ENCODE peak calls at places on chromosomes 4 and X, in nine cellular contexts. E is tibial artery, P is astrocyte of the spinal cord, H is kidney, N is HFFc6, J is GM13976, B is endothelial cell, Y is GM06990, G is type B pancreatic cell. C is an unnamed sample.

GRCh38 chr4:160238790-160239189 is 1135.9 kb downstream of the RAPGEF2 start:
- DNase-seq in E (no peak), P (peak; percentile 3), H (no peak), N (no peak), J (no peak), B (no peak), Y (no peak), G (no peak), C (no peak)

GRCh38 chrX:9352683-9353430 is 112.0 kb upstream of the TBL1X start:
- DNase-seq in E (no peak), P (peak; percentile 65), H (no peak), N (peak; percentile 37), J (peak; percentile 55), B (no peak), Y (peak; percentile 62), G (no peak), C (no peak)

GRCh38 chr4:39464886-39465501 is 6.1 kb downstream of the LIAS start:
- DNase-seq in E (no peak), P (peak; percentile 83), H (no peak), N (peak; percentile 79), J (no peak), B (no peak), Y (no peak), G (no peak), C (no peak)

GRCh38 chrX:15579778-15580747 is 20.7 kb downstream of the ACE2 start:
- DNase-seq in E (no peak), P (peak; percentile 14), H (no peak), N (no peak), J (no peak), B (no peak), Y (no peak), G (no peak), C (no peak)

GRCh38 chrX:49951524-49952193 is 29.3 kb downstream of the CLCN5 start:
- DNase-seq in E (no peak), P (peak; percentile 16), H (no peak), N (no peak), J (no peak), B (no peak), Y (no peak), G (no peak), C (no peak)

GRCh38 chr4:111070390-111070789 is 447.5 kb upstream of the PITX2 start:
- DNase-seq in E (no peak), P (no peak), H (no peak), N (no peak), J (no peak), B (no peak), Y (no peak), G (no peak), C (no peak)

GRCh38 chrX:9646471-9647038 is 119.1 kb downstream of the GPR143 start:
- DNase-seq in E (no peak), P (no peak), H (no peak), N (no peak), J (no peak), B (no peak), Y (no peak), G (no peak), C (no peak)

GRCh38 chr4:39514888-39515401 is 12.3 kb downstream of the UGDH start:
- DNase-seq in E (no peak), P (peak; percentile 34), H (no peak), N (peak; percentile 34), J (no peak), B (no peak), Y (no peak), G (no peak), C (no peak)

GRCh38 chr4:173191623-173192041 is 23.0 kb downstream of the GALNT7 start:
- DNase-seq in E (no peak), P (peak; percentile 56), H (no peak), N (peak; percentile 17), J (no peak), B (no peak), Y (no peak), G (no peak), C (no peak)

GRCh38 chr4:136725286-136726081 is 806.8 kb downstream of the PCDH18 start:
- DNase-seq in E (no peak), P (peak; percentile 23), H (no peak), N (no peak), J (no peak), B (no peak), Y (no peak), G (no peak), C (no peak)

DNA sequence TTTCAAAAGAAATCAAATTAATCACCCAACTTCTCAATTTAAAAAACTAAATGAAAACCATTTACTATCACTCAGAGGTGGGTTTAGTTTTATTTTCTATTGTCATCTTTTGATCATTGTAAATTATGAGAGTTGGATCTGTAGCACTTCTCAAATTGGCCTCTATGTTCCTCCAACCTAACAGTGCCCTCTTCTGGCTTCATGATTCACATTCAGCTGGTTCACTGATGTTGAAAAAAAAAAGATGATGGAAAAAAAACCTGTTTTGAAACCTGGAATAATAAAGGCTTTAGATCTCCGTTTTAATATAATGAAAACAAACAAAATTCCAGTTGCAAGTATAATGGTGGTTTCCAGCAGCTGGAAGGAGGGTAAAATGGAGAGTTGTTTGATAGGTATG is 2.4 kb upstream of the NBDY start:
- DNase-seq in E (no peak), P (peak; percentile 54), H (no peak), N (peak; percentile 30), J (peak; percentile 25), B (no peak), Y (no peak), G (no peak), C (no peak)
- TF ChIP-seq CTCF in E (peak; percentile 45), P (peak; percentile 61), H (peak; percentile 63), N (peak; percentile 72), J (peak; percentile 51), B (no peak), Y (peak; percentile 76), G (peak; percentile 76), C (peak; percentile 83)

DNA sequence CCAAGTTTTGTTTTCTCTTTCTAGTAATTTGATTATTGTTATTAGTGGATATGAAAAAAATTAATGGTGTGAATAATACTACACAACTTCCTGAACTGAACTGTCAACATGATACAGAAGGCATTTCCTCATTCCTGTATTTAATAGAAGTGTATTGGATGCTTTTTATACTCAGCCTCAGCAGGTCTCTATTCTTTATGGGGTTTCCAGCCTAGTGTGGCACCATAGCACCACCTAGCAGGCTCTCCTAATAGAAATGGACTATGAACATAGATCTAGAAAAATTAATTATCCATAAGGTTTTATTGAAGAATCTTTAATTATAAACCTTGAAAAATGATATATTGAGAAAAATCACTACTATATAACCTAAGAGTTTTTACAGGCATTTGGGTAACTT is 52.4 kb downstream of the GLRB start:
- DNase-seq in E (no peak), P (peak; percentile 66), H (no peak), N (peak; percentile 43), J (no peak), B (no peak), Y (no peak), G (no peak), C (no peak)
- TF ChIP-seq CTCF in E (peak; percentile 34), P (peak; percentile 69), H (no peak), N (peak; percentile 74), J (no peak), B (no peak), Y (no peak), G (peak; percentile 51), C (peak; percentile 89)

DNA sequence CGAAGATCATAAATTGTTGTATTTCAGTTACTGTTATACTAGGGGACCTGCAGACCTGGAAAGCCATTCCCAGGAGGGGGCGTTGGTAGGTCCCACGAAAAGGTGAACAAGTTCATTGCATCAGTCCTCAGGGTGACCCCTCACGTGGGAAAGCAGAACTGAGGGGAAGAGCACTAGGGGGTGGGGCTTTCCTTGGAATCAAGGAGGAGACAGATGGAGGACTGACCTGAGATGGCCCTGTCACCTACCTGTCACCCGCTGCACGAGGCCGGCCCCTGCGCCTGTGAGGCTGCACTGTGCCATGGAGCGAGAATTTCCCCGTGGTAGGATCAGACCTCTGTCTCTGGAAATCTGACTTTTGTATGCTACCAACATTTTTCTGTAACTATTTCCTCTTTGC is 41.8 kb upstream of the CLDN24 start:
- DNase-seq in E (no peak), P (no peak), H (no peak), N (no peak), J (no peak), B (no peak), Y (no peak), G (no peak), C (no peak)
- TF ChIP-seq CTCF in E (no peak), P (no peak), H (no peak), N (no peak), J (no peak), B (no peak), Y (no peak), G (no peak), C (no peak)

DNA sequence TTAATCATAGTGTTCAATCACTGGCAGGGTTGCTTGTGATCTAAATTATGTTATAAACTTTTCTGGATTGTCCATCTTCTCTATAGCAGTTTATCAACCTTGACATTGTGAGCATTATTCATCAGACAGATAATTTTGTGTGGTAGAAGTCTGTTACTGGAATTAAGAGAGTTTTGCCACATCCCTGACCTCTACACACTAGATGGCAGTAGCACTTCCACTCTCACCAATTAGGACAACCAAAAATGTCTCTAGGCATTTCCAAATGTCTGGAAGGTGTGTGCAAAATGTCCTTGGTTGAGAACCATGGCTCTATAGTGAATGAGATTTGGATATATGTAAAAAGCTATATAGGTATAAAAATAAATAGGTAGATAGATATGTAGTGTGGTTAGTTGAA is 324.1 kb upstream of the FAM47C start:
- DNase-seq in E (no peak), P (no peak), H (no peak), N (no peak), J (no peak), B (no peak), Y (no peak), G (no peak), C (no peak)
- TF ChIP-seq CTCF in E (no peak), P (no peak), H (no peak), N (no peak), J (no peak), B (no peak), Y (peak; percentile 8), G (peak; percentile 16), C (no peak)